ENCODE peak calls at places on chromosomes 7 and 10, in four cellular contexts. T is HEK293T, O is GM12878, H is H1. J is an unnamed sample.

GRCh38 chr10:27256790-27257189 is 16.2 kb upstream of the ACBD5 start:
- DNase-seq in O (no peak), H (no peak), T (no peak), J (no peak)

GRCh38 chr7:151394076-151395035 is 15.5 kb downstream of the WDR86 start:
- DNase-seq in H (no peak), T (no peak), O (no peak), J (no peak)

GRCh38 chr10:71043858-71044257 is 155.5 kb upstream of the PCBD1 start:
- DNase-seq in T (no peak), O (no peak), H (no peak), J (no peak)

GRCh38 chr10:79347894-79348639 is 798 bp downstream of the PPIF start:
- DNase-seq in O (no peak), T (peak; percentile 44), H (peak; percentile 64), J (peak; percentile 45)

GRCh38 chr7:77427996-77428603 is 12.0 kb upstream of the GSAP start:
- DNase-seq in H (no peak), O (no peak), T (no peak), J (no peak)

GRCh38 chr7:46390042-46390441 is 469.0 kb upstream of the IGFBP3 start:
- DNase-seq in H (no peak), T (no peak), O (no peak), J (no peak)

GRCh38 chr10:18976681-18977251 is 71.8 kb upstream of the MALRD1 start:
- DNase-seq in T (no peak), H (no peak), O (no peak), J (no peak)

GRCh38 chr10:36634916-36635315 is 490.5 kb upstream of the ANKRD30A start:
- DNase-seq in O (no peak), T (no peak), H (no peak), J (no peak)

GRCh38 chr10:29428486-29428885 is 139.6 kb downstream of the LYZL1 start:
- DNase-seq in T (no peak), H (no peak), O (no peak), J (no peak)

GRCh38 chr10:48600645-48601505 is 4.0 kb downstream of the ARHGAP22 start:
- DNase-seq in H (peak; percentile 23), T (no peak), O (no peak), J (no peak)

GRCh38 chr10:94314913-94315545 is 47.7 kb downstream of the NOC3L start:
- DNase-seq in T (no peak), O (no peak), H (no peak), J (peak; percentile 65)
- TF ChIP-seq SUZ12 in T (no peak), O (no peak), H (no peak), J (no peak)

GRCh38 chr7:42991913-42992576 is 59.9 kb downstream of the MRPL32 start:
- DNase-seq in H (peak; percentile 51), T (no peak), O (no peak), J (no peak)

GRCh38 chr7:42994096-42994495 is 61.9 kb downstream of the MRPL32 start:
- DNase-seq in H (no peak), O (no peak), T (no peak), J (no peak)

GRCh38 chr7:42993038-42993437 is 60.9 kb downstream of the MRPL32 start:
- DNase-seq in H (no peak), O (no peak), T (peak; percentile 16), J (peak; percentile 13)

DNA sequence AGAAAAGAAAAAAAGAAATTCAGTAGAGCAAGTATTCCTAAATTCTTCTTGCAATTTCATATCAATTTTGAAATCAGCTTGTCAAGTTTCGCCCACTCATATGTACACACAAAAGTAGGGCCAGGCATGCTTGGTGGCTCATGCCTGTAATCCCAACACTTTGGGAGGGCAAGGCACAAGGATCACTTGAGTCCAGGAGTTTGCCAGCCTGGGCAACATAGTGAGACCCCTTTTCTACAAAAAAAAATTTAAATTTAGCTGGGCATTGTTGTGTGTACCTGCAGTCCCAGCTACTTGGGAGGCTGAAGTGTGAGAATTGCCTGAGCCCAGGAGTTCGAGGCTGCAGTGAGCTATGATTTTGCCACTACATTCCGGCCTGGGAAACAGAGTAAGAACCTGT is 65.4 kb downstream of the MRPL32 start:
- DNase-seq in H (no peak), O (no peak), T (no peak), J (no peak)
- TF ChIP-seq SUZ12 in H (no peak), O (no peak), T (no peak), J (no peak)

DNA sequence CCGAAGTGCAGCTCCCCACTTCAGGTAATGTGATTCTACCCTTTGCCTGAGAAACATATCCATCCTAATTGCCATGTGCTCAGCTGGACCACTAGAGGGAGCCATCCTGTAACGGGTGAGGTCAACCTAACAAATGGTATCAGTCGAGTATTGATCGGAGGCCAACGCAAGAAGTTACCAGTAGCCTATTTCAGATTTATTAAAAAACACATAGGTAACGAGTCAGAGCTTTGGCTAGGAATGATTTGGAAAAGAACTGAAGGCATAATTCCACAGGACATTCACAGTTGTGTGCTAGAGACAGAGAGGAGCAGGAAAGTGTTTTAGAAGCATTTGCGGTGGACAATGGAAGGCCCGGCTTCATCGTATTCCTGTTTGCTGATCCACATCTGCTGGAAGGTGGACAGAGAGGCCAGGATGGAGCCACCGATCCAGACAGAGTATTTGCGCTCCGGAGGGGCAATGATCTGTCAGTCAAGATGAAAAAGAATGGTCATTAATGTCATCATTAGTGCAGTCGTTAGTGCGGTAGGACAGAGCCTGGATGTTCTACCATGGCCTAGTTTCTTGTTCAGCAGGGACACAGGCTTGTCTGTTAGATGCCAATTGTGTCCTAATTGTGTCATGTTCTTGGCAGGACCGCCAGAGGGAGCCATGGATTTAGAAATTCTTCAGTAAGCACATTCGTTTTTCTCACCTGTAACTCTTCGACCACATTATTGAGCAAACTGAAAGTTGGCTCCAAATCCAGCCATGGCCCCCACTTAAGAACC is 17.5 kb downstream of the ACTA2 start:
- DNase-seq in H (peak; percentile 66), T (peak; percentile 71), O (peak; percentile 69), J (peak; percentile 80)
- TF ChIP-seq SUZ12 in H (no peak), T (no peak), O (no peak), J (no peak)

DNA sequence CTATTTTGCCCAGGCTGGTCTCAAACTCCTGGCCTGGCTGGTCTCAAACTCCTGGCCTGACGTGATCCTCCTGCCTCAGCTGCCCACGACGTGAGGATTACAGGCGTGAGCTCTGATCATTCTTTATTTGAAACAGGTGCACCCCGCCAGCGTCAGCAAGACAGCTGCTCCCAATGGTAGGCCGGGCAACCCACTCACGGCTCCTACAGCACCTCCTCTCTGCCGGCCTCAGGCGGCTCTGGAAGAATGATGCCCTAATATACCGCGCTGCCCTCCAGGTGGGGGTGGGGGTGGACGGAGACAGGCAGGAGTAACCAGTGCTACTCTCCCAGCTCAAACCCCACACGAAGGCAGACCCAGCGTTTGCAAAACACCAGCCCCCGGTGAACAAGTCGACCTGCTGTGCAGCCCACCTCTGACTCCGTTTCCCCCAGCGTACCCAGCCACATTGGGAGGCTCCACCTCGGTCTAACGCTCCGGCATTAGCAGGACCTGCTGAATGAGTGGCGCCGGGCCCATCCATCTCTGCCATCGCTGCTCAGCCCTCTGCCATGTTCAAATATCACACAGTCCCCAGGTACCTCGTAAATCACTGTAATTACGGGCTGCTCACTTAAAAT is 148.6 kb downstream of the ELFN1 start:
- DNase-seq in T (no peak), H (no peak), O (no peak), J (no peak)
- TF ChIP-seq SUZ12 in T (no peak), H (no peak), O (no peak), J (no peak)

DNA sequence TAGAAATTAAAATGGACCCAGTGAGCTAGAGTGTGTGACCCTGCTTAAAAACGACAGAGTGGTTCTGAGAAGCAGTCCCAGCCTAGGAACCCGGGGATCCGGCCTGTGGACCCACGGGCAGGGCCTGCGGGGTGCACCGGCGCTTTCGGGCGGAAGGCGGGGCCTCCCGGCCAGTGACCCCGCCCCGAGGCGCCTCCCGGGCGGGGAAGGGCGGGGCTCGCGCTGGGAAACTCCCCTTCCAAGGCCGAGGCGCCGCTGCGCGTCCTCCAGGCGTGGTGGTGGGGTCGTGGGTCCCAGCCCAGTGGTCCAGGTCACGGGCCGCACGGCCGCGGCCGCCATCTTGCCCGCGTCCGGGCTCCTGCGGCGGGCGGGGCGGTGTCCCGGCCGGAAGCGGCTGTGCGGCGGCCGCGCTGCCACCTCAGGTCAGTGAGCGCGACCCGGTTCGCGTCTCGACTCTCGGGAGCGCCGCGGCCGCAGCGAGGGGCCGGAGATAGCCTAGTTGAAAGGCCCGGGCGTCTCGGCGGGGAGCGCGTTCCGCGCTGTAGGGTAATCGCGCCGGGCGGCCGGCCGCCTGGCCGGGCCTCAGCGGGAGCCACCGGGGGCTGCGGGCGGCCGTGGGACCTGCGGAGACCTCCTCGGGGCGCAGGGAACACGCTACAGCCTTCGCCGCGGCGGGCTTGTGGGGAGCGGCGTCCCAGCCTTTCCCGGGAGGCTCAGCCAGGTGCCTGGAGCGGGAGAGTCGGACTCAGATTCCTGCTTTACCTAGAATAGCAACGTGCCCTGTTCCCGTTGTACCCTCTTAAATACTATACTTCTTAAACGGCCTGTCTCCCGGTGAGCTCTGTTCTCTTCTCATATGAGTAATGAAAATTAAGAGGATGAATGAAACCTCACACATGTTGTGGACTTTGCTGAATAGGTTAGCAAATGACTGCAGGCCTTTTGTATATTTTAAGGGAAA is at the start of gene MIOS:
- DNase-seq in O (no peak), H (peak; percentile 88), T (peak; percentile 85), J (peak; percentile 69)
- TF ChIP-seq SUZ12 in O (no peak), H (no peak), T (no peak), J (no peak)

DNA sequence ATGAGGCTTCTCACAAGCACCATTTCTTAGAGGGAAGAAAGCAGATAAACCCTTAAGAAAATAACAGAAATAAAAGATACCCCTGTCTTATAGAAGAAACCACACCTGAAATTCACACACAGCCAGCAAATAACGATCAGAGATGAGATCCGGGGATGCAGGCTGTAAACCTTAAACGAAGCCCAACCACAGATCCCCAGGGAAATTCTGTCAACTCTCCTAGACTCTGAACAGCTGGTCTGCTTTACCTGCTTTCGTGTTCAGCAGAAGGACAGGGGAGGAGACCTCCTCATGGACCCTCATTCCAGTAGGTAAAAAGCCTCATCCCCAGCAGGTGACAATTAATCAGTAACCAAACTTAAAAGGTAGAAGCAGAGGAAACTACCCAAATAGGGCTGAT is 45.0 kb downstream of the VOPP1 start:
- DNase-seq in H (no peak), O (no peak), T (no peak), J (no peak)
- TF ChIP-seq SUZ12 in H (no peak), O (no peak), T (no peak), J (no peak)